ENCODE peak calls at places on chromosomes 3 and 15, in seven cellular contexts. One of them, this sample, is unnamed.

GRCh38 chr3:25820372-25820771 is 30.5 kb downstream of the OXSM start:
- DNase-seq in upper lobe of right lung: no peak
- DNase-seq in A549: no peak
- DNase-seq in right cardiac atrium: no peak
- DNase-seq in neural progenitor cell: no peak
- DNase-seq in Panc1: no peak
- DNase-seq in SJSA1: peak; percentile 73
- DNase-seq in this sample: peak; percentile 38

GRCh38 chr15:71203573-71204444 is 88.5 kb downstream of the THSD4 start:
- DNase-seq in SJSA1: no peak
- DNase-seq in neural progenitor cell: peak; percentile 43
- DNase-seq in right cardiac atrium: no peak
- DNase-seq in A549: no peak
- DNase-seq in Panc1: no peak
- DNase-seq in upper lobe of right lung: no peak
- DNase-seq in this sample: no peak

GRCh38 chr15:31556494-31557150 is 230.0 kb downstream of the KLF13 start:
- DNase-seq in upper lobe of right lung: no peak
- DNase-seq in right cardiac atrium: no peak
- DNase-seq in neural progenitor cell: no peak
- DNase-seq in Panc1: no peak
- DNase-seq in A549: no peak
- DNase-seq in SJSA1: no peak
- DNase-seq in this sample: no peak

GRCh38 chr15:90711418-90711824 is 5.7 kb upstream of the BLM start:
- DNase-seq in neural progenitor cell: no peak
- DNase-seq in right cardiac atrium: no peak
- DNase-seq in Panc1: no peak
- DNase-seq in A549: no peak
- DNase-seq in SJSA1: no peak
- DNase-seq in upper lobe of right lung: no peak
- DNase-seq in this sample: no peak

GRCh38 chr15:39556461-39556860 is 24.4 kb upstream of the THBS1 start:
- DNase-seq in SJSA1: no peak
- DNase-seq in neural progenitor cell: no peak
- DNase-seq in right cardiac atrium: no peak
- DNase-seq in A549: no peak
- DNase-seq in upper lobe of right lung: no peak
- DNase-seq in Panc1: no peak
- DNase-seq in this sample: peak; percentile 89

GRCh38 chr3:126939347-126939735 is 43.6 kb upstream of the PLXNA1 start:
- DNase-seq in Panc1: no peak
- DNase-seq in neural progenitor cell: peak; percentile 51
- DNase-seq in A549: peak; percentile 9
- DNase-seq in right cardiac atrium: no peak
- DNase-seq in SJSA1: no peak
- DNase-seq in upper lobe of right lung: peak; percentile 6
- DNase-seq in this sample: no peak

GRCh38 chr15:41256577-41257038 is 25.5 kb downstream of the CHP1 start:
- DNase-seq in Panc1: no peak
- DNase-seq in A549: peak; percentile 91
- DNase-seq in SJSA1: no peak
- DNase-seq in right cardiac atrium: no peak
- DNase-seq in upper lobe of right lung: no peak
- DNase-seq in neural progenitor cell: no peak
- DNase-seq in this sample: no peak

GRCh38 chr15:68640791-68641331 is 62.1 kb downstream of the CORO2B start:
- DNase-seq in Panc1: no peak
- DNase-seq in upper lobe of right lung: peak; percentile 55
- DNase-seq in neural progenitor cell: no peak
- DNase-seq in A549: no peak
- DNase-seq in SJSA1: no peak
- DNase-seq in right cardiac atrium: peak; percentile 85
- DNase-seq in this sample: no peak

DNA sequence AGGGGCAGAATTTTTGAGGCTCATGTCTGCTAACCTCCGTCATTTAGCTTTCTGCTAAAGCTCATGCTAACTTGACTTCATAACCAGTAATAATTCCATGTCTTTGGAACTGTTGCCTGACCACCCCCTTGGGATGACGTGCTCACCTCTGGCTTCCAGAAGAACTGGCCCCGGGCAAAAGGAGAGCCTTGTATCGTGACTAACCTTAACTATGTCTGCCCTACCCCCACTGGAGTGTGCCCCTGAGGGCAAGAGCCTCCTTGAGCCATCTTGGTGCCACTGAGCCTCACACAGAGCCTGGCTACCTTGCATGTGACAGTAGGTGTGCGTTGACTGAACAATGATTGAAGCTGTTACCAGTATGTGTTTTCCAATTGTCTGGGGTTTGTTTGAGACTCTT is 4.7 kb downstream of the LRRK1 start:
- DNase-seq in neural progenitor cell: no peak
- DNase-seq in right cardiac atrium: no peak
- DNase-seq in upper lobe of right lung: no peak
- DNase-seq in A549: no peak
- DNase-seq in SJSA1: peak; percentile 30
- DNase-seq in Panc1: no peak
- DNase-seq in this sample: no peak
- H3K27ac ChIP-seq in neural progenitor cell: no peak overlapping the region
- H3K27ac ChIP-seq in right cardiac atrium: no peak overlapping the region
- H3K27ac ChIP-seq in upper lobe of right lung: no peak overlapping the region
- H3K27ac ChIP-seq in A549: no peak overlapping the region
- H3K27ac ChIP-seq in SJSA1: no peak overlapping the region
- H3K27ac ChIP-seq in Panc1: peak overlapping the region; percentile 99
- H3K27ac ChIP-seq in this sample: no peak overlapping the region

DNA sequence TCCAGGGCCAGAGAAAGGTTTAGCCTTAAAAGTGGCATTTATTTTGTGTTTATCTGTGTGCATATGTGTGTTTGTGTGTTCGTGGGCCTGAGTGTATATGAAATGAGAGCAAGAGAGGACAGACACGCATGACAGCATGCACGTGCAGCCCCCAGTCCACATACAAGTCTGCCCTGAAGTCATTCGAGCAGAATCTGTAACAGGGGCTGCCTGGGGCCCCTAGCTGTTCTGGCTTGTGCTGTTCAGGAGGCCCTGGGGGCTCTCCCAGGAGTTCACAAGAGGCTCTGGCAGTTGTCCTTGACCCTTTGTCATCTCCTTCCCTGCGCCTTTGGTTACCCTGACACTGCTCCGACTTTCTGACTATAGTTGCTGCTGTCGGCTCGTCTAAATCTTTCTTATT is 18.2 kb upstream of the TRAK1 start:
- DNase-seq in right cardiac atrium: no peak
- DNase-seq in upper lobe of right lung: no peak
- DNase-seq in A549: no peak
- DNase-seq in SJSA1: no peak
- DNase-seq in Panc1: no peak
- DNase-seq in neural progenitor cell: no peak
- DNase-seq in this sample: no peak
- H3K27ac ChIP-seq in right cardiac atrium: peak overlapping the region; percentile 98
- H3K27ac ChIP-seq in upper lobe of right lung: peak overlapping the region; percentile 83
- H3K27ac ChIP-seq in A549: peak overlapping the region; percentile 83
- H3K27ac ChIP-seq in SJSA1: peak overlapping the region; percentile 48
- H3K27ac ChIP-seq in Panc1: peak overlapping the region; percentile 91
- H3K27ac ChIP-seq in neural progenitor cell: no peak overlapping the region
- H3K27ac ChIP-seq in this sample: peak overlapping the region; percentile 59

GRCh38 chr3:48784426-48785120 is 63.1 kb downstream of the PRKAR2A start:
- DNase-seq in right cardiac atrium: no peak
- DNase-seq in upper lobe of right lung: no peak
- DNase-seq in Panc1: no peak
- DNase-seq in neural progenitor cell: no peak
- DNase-seq in SJSA1: no peak
- DNase-seq in A549: no peak
- DNase-seq in this sample: no peak

GRCh38 chr3:48788544-48789162 is 59.0 kb downstream of the PRKAR2A start:
- DNase-seq in right cardiac atrium: no peak
- DNase-seq in A549: no peak
- DNase-seq in Panc1: no peak
- DNase-seq in SJSA1: no peak
- DNase-seq in neural progenitor cell: no peak
- DNase-seq in upper lobe of right lung: no peak
- DNase-seq in this sample: no peak

GRCh38 chr3:48789665-48790064 is 58.0 kb downstream of the PRKAR2A start:
- DNase-seq in A549: no peak
- DNase-seq in neural progenitor cell: no peak
- DNase-seq in SJSA1: no peak
- DNase-seq in upper lobe of right lung: no peak
- DNase-seq in Panc1: no peak
- DNase-seq in right cardiac atrium: no peak
- DNase-seq in this sample: no peak
- H3K27ac ChIP-seq in A549: no peak overlapping the region
- H3K27ac ChIP-seq in neural progenitor cell: no peak overlapping the region
- H3K27ac ChIP-seq in SJSA1: no peak overlapping the region
- H3K27ac ChIP-seq in upper lobe of right lung: no peak overlapping the region
- H3K27ac ChIP-seq in Panc1: no peak overlapping the region
- H3K27ac ChIP-seq in right cardiac atrium: no peak overlapping the region
- H3K27ac ChIP-seq in this sample: no peak overlapping the region

DNA sequence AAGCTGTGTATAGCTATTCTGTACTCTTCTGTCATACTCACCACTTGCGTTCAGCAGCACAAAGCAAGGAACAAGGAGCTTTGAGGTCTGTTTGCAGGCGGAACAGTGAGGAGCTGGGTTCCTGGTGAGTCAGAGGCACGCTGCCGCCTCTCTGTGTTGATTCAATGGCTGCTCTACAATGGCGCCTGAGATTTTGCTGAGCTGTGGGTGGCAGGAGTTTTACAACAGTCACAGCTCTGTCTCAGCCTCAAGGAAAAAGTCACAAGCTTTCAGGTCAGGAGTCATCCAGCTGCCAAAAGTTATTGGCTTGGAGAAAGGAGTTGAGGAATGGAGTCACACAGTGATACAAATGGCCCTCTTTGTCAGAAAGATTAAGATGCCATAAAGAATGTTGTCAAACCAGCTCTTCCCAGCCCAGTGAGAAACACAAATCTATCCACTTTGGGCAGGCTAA is 98.1 kb downstream of the SSR3 start:
- DNase-seq in upper lobe of right lung: no peak
- DNase-seq in SJSA1: peak; percentile 69
- DNase-seq in Panc1: no peak
- DNase-seq in right cardiac atrium: no peak
- DNase-seq in neural progenitor cell: peak; percentile 79
- DNase-seq in A549: no peak
- DNase-seq in this sample: no peak
- H3K27ac ChIP-seq in upper lobe of right lung: no peak overlapping the region
- H3K27ac ChIP-seq in SJSA1: peak overlapping the region; percentile 29
- H3K27ac ChIP-seq in Panc1: no peak overlapping the region
- H3K27ac ChIP-seq in right cardiac atrium: no peak overlapping the region
- H3K27ac ChIP-seq in neural progenitor cell: peak overlapping the region; percentile 57
- H3K27ac ChIP-seq in A549: no peak overlapping the region
- H3K27ac ChIP-seq in this sample: no peak overlapping the region

DNA sequence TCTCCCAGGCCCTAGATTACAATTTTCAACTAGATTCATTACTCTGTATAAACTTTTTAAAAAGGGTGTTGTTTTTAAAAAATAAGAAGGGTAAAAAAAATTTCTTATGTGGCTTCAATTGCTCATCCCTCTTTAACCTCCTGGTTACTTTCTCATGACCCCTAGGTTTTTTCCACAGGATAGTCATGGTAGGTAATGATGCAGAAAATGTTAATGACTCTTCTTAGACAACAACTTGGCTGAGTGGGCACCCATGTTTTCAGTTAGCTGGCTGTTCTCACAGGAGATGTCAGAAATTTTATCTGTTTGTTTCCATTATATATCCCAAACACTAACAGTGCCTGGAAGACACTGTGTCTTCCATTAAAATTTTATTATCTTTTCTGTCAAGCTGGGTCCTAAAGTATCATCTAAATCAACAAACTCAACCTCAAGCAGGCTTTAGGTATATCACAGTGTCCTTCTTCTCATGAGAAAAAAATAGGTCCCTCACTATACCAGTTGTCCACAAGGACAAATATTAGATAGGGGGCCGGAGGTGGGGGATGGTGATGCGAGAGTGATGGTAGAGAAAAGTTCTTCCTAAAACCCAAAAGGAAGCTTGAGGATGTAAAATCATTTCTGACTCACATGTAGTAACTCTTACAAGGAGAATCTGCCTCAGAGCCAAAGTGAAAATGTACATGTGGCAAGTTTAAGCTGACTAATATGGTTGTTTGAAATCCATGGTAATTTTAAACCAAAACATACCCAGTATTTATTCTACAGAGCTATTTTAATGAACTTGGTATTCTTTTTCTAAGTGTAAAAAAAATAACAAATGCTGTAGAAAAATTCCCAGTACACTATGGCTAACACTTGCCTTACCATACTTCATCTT is 43.3 kb downstream of the PLOD2 start:
- DNase-seq in right cardiac atrium: no peak
- DNase-seq in SJSA1: no peak
- DNase-seq in Panc1: no peak
- DNase-seq in A549: peak; percentile 22
- DNase-seq in upper lobe of right lung: no peak
- DNase-seq in neural progenitor cell: no peak
- DNase-seq in this sample: no peak
- H3K27ac ChIP-seq in right cardiac atrium: no peak overlapping the region
- H3K27ac ChIP-seq in SJSA1: no peak overlapping the region
- H3K27ac ChIP-seq in Panc1: no peak overlapping the region
- H3K27ac ChIP-seq in A549: peak overlapping the region; percentile 1
- H3K27ac ChIP-seq in upper lobe of right lung: no peak overlapping the region
- H3K27ac ChIP-seq in neural progenitor cell: no peak overlapping the region
- H3K27ac ChIP-seq in this sample: no peak overlapping the region

DNA sequence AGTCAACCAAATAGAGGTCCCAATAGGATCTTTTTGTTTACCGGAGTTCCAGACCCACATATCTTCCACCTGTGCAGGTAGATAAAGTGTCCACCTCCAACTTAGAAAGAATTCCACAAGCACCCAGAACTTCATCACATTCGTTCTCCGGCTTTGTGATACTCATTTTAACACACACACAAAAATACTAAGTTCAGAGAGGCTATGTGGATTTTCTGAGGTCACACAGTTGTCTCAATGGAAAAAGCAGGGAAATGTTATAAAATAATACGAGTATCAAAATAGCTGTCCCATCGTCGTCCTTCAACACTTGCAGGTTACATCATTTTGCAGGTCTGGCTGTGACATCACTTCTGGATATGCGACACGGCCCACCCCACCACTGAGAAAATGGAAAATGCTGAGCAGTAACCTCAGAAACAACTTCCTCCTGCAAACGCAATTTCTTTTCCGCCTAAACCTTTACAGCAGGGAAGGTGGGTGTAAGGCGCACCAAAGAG is 137.6 kb downstream of the TMCO5A start:
- DNase-seq in SJSA1: no peak
- DNase-seq in Panc1: no peak
- DNase-seq in neural progenitor cell: no peak
- DNase-seq in right cardiac atrium: peak; percentile 68
- DNase-seq in upper lobe of right lung: no peak
- DNase-seq in A549: no peak
- DNase-seq in this sample: no peak
- H3K27ac ChIP-seq in SJSA1: peak overlapping the region; percentile 86
- H3K27ac ChIP-seq in Panc1: no peak overlapping the region
- H3K27ac ChIP-seq in neural progenitor cell: peak overlapping the region; percentile 95
- H3K27ac ChIP-seq in right cardiac atrium: peak overlapping the region; percentile 92
- H3K27ac ChIP-seq in upper lobe of right lung: peak overlapping the region; percentile 94
- H3K27ac ChIP-seq in A549: peak overlapping the region; percentile 88
- H3K27ac ChIP-seq in this sample: peak overlapping the region; percentile 95